ENCODE peak calls at places on chromosomes 6 and 20, in six cellular contexts. N is SK-N-SH, F is A549, L is IMR-90, V is WTC11, I is K562. G is an unnamed sample.

GRCh38 chr6:48426636-48427035 is 315.6 kb upstream of the PTCHD4 start:
- DNase-seq in N (no peak), F (no peak), L (peak; percentile 89), V (no peak), I (no peak), G (no peak)

GRCh38 chr6:165805067-165805525 is 142.1 kb upstream of the PDE10A start:
- DNase-seq in N (no peak), F (no peak), L (no peak), V (peak; percentile 26), I (no peak), G (no peak)

GRCh38 chr20:35307666-35308653 is 15.7 kb upstream of the FAM83C start:
- DNase-seq in N (no peak), F (no peak), L (peak; percentile 83), V (no peak), I (no peak), G (no peak)

GRCh38 chr20:63483834-63484233 is 11.4 kb upstream of the KCNQ2 start:
- DNase-seq in N (peak; percentile 78), F (no peak), L (no peak), V (peak; percentile 63), I (peak; percentile 26), G (no peak)

GRCh38 chr6:95431637-95432228 is 145.6 kb upstream of the MANEA start:
- DNase-seq in N (peak; percentile 39), F (peak; percentile 5), L (peak; percentile 40), V (peak; percentile 53), I (peak; percentile 18), G (peak; percentile 9)

GRCh38 chr20:23782366-23782983 is 31.7 kb upstream of the CST1 start:
- DNase-seq in N (peak; percentile 12), F (peak; percentile 40), L (peak; percentile 2), V (no peak), I (peak; percentile 33), G (no peak)

GRCh38 chr6:25942561-25943147 is 12.2 kb upstream of the SLC17A2 start:
- DNase-seq in N (peak; percentile 25), F (peak; percentile 16), L (peak; percentile 55), V (no peak), I (no peak), G (peak; percentile 76)

GRCh38 chr6:62803094-62803493 is 408.2 kb upstream of the FKBP1C start:
- DNase-seq in N (no peak), F (no peak), L (no peak), V (peak; percentile 20), I (no peak), G (no peak)

GRCh38 chr20:55143605-55144004 is 668.2 kb downstream of the DOK5 start:
- DNase-seq in N (no peak), F (no peak), L (no peak), V (no peak), I (no peak), G (no peak)

GRCh38 chr6:10154251-10154650 is 260.6 kb downstream of the TFAP2A start:
- DNase-seq in N (no peak), F (no peak), L (no peak), V (no peak), I (no peak), G (no peak)

GRCh38 chr6:41470341-41471063 is 75.7 kb upstream of the FOXP4 start:
- DNase-seq in N (no peak), F (no peak), L (no peak), V (peak; percentile 54), I (no peak), G (no peak)

GRCh38 chr6:112017169-112017568 is 36.7 kb upstream of the CCN6 start:
- DNase-seq in N (no peak), F (no peak), L (no peak), V (no peak), I (no peak), G (no peak)

GRCh38 chr20:5657190-5657872 is 92.9 kb upstream of the SHLD1 start:
- DNase-seq in N (peak; percentile 38), F (peak; percentile 74), L (peak; percentile 99), V (no peak), I (no peak), G (peak; percentile 70)

GRCh38 chr20:17699931-17700351 is at the start of gene BANF2:
- DNase-seq in N (no peak), F (no peak), L (no peak), V (no peak), I (no peak), G (no peak)

GRCh38 chr6:150248300-150248699 is 105.5 kb downstream of the PPP1R14C start:
- DNase-seq in N (no peak), F (no peak), L (no peak), V (no peak), I (no peak), G (no peak)

GRCh38 chr6:150251566-150252186 is 108.8 kb downstream of the PPP1R14C start:
- DNase-seq in N (no peak), F (no peak), L (peak; percentile 37), V (no peak), I (no peak), G (no peak)

GRCh38 chr6:150249261-150249660 is 106.4 kb downstream of the PPP1R14C start:
- DNase-seq in N (no peak), F (no peak), L (no peak), V (no peak), I (no peak), G (no peak)

GRCh38 chr6:150252714-150253444 is 110.0 kb downstream of the PPP1R14C start:
- DNase-seq in N (no peak), F (no peak), L (peak; percentile 26), V (no peak), I (peak; percentile 73), G (no peak)

DNA sequence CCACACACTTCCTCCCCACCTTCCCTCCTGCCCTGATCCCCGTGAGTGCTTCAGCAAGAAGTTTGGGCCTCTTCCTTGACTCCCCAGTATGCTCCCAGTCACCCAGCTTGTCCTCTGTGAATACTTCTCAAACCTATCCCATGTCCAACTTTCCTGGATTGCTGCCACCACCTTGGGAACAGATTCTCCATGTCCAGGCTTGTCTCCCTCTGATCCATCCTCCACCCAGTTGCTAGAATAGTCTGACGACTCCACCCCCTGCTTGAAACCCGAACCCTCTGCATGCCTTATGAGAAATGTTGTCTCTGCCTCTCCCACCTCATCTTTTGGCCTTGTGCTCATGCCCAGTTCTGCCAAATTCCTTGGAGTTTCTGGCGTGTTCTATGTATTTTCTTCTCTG is 108.0 kb downstream of the PPP1R14C start:
- DNase-seq in N (no peak), F (no peak), L (peak; percentile 72), V (peak; percentile 20), I (peak; percentile 34), G (no peak)
- TF ChIP-seq USF2 in N (no peak), F (no peak), L (no peak), V (no peak), I (no peak), G (no peak)

GRCh38 chr20:37972256-37973058 is 60.8 kb downstream of the TTI1 start:
- DNase-seq in N (no peak), F (no peak), L (no peak), V (no peak), I (no peak), G (no peak)

GRCh38 chr20:37970856-37971245 is 62.4 kb downstream of the TTI1 start:
- DNase-seq in N (no peak), F (no peak), L (no peak), V (no peak), I (no peak), G (no peak)

GRCh38 chr20:37971561-37972127 is 61.6 kb downstream of the TTI1 start:
- DNase-seq in N (no peak), F (no peak), L (no peak), V (no peak), I (no peak), G (no peak)

GRCh38 chr20:37969949-37970855 is 63.1 kb downstream of the TTI1 start:
- DNase-seq in N (no peak), F (no peak), L (no peak), V (no peak), I (no peak), G (no peak)

DNA sequence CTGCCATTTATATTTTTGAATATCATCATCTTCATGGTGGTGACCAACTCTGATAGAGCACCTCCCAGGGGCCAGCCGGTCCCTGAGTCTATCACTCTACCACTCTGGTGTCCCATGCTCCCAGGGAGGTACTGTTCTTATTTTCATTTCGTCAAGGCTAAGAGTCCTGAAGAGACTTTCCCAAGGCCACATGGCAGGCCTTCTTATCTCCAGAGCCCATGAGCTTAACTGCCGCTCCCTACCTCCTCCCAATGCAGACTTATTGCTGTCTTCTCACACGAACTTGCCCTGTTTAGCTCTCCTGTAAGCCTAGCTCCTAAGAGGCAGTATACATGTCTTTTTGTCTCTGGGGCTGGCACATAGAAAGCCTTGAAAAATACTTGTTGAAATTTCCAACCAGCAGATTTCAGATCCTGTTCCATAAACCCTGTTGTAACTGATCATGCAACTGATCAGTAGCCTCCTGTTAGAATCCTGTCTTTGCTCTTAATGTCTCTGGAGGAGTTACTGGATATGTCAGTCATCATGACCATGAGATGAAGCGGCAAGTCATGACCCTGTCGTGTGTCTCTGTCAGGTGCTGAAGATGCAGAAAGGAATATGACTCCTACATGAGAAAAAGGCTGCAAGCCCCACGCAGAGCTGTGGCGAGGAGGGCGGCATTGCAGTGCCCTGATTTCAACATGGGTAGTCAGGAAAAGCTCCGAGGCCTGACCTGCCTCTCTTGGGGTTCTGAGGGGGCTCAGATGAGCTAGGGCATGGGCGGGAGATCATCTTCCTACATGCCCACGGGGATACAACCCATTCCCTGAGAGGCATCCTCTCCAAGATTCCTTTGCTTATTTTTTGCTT is 60.0 kb downstream of the TTI1 start:
- DNase-seq in N (no peak), F (no peak), L (no peak), V (no peak), I (peak; percentile 41), G (no peak)
- TF ChIP-seq USF2 in N (no peak), F (no peak), L (no peak), V (no peak), I (no peak), G (no peak)

GRCh38 chr6:107977283-107977682 is 19.3 kb upstream of the SEC63 start:
- DNase-seq in N (peak; percentile 42), F (no peak), L (peak; percentile 39), V (no peak), I (no peak), G (no peak)
- TF ChIP-seq USF2 in N (no peak), F (no peak), L (no peak), V (no peak), I (no peak), G (no peak)

DNA sequence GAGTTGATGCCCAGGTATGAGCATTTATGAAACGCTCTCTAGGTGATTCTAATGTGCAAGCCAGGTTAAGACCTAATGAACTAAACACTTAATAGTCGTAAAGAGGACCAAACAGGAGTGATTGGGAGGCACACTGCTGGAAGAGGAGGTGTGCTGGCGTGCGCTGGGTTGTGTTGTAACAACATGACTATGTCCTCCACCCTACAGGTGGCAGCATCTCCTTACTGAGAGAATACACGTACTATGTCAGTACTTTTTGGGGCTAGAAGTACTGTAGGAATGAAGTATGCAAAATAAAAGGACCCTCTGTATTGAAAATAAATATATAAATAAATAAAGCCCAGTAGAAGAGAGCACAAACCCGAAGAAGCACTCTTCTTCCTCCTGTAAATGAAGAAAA is 11.9 kb downstream of the C6orf89 start:
- DNase-seq in N (peak; percentile 14), F (no peak), L (peak; percentile 33), V (peak; percentile 22), I (no peak), G (peak; percentile 23)
- TF ChIP-seq USF2 in N (no peak), F (no peak), L (no peak), V (no peak), I (no peak), G (no peak)

GRCh38 chr6:6788394-6789020 is 200.0 kb downstream of the LY86 start:
- DNase-seq in N (no peak), F (no peak), L (no peak), V (peak; percentile 38), I (peak; percentile 58), G (no peak)
- TF ChIP-seq USF2 in N (no peak), F (no peak), L (no peak), V (no peak), I (no peak), G (no peak)

GRCh38 chr6:1609662-1610496 is at the start of gene FOXC1:
- DNase-seq in N (peak; percentile 97), F (peak; percentile 90), L (peak; percentile 94), V (peak; percentile 76), I (no peak), G (peak; percentile 71)
- TF ChIP-seq USF2 in N (no peak), F (no peak), L (no peak), V (no peak), I (no peak), G (no peak)

G was measured in HepG2.